ENCODE peak calls at places on chromosome 11, in four cellular contexts. I is K562, O is HepG2, C is GM12878. K is an unnamed sample.
A peak's percentile ranks its signal among the peaks of the same experiment; 100 is the strongest.

GRCh38 chr11:105937738-105938137 is 84.3 kb downstream of the MSANTD4 start:
- DNase-seq in C (no peak), O (no peak), I (no peak), K (no peak)

GRCh38 chr11:125110996-125111340 is 458 bp downstream of the TMEM218 start:
- DNase-seq in I (peak; percentile 19), C (no peak), O (peak; percentile 21), K (peak; percentile 24)

GRCh38 chr11:34644669-34645406 is 23.9 kb downstream of the EHF start:
- DNase-seq in O (no peak), I (no peak), C (no peak), K (no peak)

GRCh38 chr11:2077061-2077802 is 62.0 kb downstream of the IGF2 start:
- DNase-seq in O (peak; percentile 55), C (no peak), I (no peak), K (no peak)

GRCh38 chr11:33191456-33191855 is 30.2 kb upstream of the CSTF3 start:
- DNase-seq in O (no peak), C (no peak), I (no peak), K (no peak)

GRCh38 chr11:77119531-77119936 is 8.5 kb upstream of the MYO7A start:
- DNase-seq in I (no peak), O (no peak), C (no peak), K (no peak)

GRCh38 chr11:11155962-11156815 is 196.9 kb downstream of the CSNK2A3 start:
- DNase-seq in I (peak; percentile 77), C (no peak), O (no peak), K (peak; percentile 86)

GRCh38 chr11:44988981-44989635 is 38.4 kb upstream of the TP53I11 start:
- DNase-seq in I (no peak), O (no peak), C (no peak), K (no peak)

GRCh38 chr11:130163346-130164220 is 4.0 kb downstream of the ST14 start:
- DNase-seq in O (peak; percentile 55), I (peak; percentile 49), C (no peak), K (no peak)

GRCh38 chr11:35050596-35050995 is 88.4 kb upstream of the CD44 start:
- DNase-seq in C (no peak), O (no peak), I (no peak), K (no peak)

GRCh38 chr11:29119691-29120328 is 897.0 kb downstream of the KCNA4 start:
- DNase-seq in I (no peak), O (no peak), C (no peak), K (no peak)

GRCh38 chr11:87840786-87841185 is 334.5 kb downstream of the RAB38 start:
- DNase-seq in O (no peak), I (no peak), C (no peak), K (no peak)

GRCh38 chr11:46119352-46120216 is 1.7 kb downstream of the PHF21A start:
- DNase-seq in O (peak; percentile 80), I (peak; percentile 55), C (no peak), K (no peak)

GRCh38 chr11:47551086-47551485 is 1.8 kb downstream of the CELF1 start:
- DNase-seq in C (no peak), O (peak; percentile 57), I (no peak), K (no peak)

GRCh38 chr11:35725880-35726279 is 63.3 kb downstream of the TRIM44 start:
- DNase-seq in I (peak; percentile 20), O (no peak), C (no peak), K (no peak)

GRCh38 chr11:1828542-1828941 is 6.2 kb upstream of the SYT8 start:
- DNase-seq in C (no peak), O (no peak), I (no peak), K (no peak)

GRCh38 chr11:8768625-8769333 is 86.2 kb downstream of the RPL27A start:
- DNase-seq in C (no peak), I (peak; percentile 54), O (peak; percentile 39), K (no peak)

GRCh38 chr11:65382036-65382803 is at the start of gene SLC25A45:
- DNase-seq in I (peak; percentile 86), C (peak; percentile 84), O (peak; percentile 87), K (peak; percentile 64)

GRCh38 chr11:12556788-12557384 is 117.3 kb upstream of the TEAD1 start:
- DNase-seq in I (no peak), C (no peak), O (peak; percentile 39), K (peak; percentile 63)

GRCh38 chr11:87173185-87174039 is 135.7 kb downstream of the TMEM135 start:
- DNase-seq in I (no peak), C (no peak), O (peak; percentile 19), K (no peak)

GRCh38 chr11:3133456-3134217 is 31.5 kb downstream of the OSBPL5 start:
- DNase-seq in I (no peak), O (no peak), C (no peak), K (peak; percentile 8)

GRCh38 chr11:102552447-102553200 is 22.1 kb upstream of the MMP7 start:
- DNase-seq in C (no peak), I (no peak), O (peak; percentile 25), K (no peak)

GRCh38 chr11:127458561-127458960 is 458.0 kb upstream of the KIRREL3 start:
- DNase-seq in I (no peak), O (no peak), C (no peak), K (no peak)

GRCh38 chr11:46537851-46538295 is 56.0 kb downstream of the AMBRA1 start:
- DNase-seq in O (peak; percentile 79), I (peak; percentile 79), C (no peak), K (peak; percentile 76)

GRCh38 chr11:57131080-57131790 is 50.5 kb upstream of the LRRC55 start:
- DNase-seq in O (peak; percentile 5), C (no peak), I (peak; percentile 24), K (peak; percentile 79)

GRCh38 chr11:78386551-78386950 is 31.1 kb downstream of the GAB2 start:
- DNase-seq in O (no peak), I (no peak), C (no peak), K (no peak)

GRCh38 chr11:44300881-44301855 is 8.8 kb downstream of the ALX4 start:
- DNase-seq in I (no peak), O (no peak), C (no peak), K (no peak)

GRCh38 chr11:6635082-6635932 is 16.1 kb upstream of the TPP1 start:
- DNase-seq in O (peak; percentile 40), C (no peak), I (no peak), K (no peak)

GRCh38 chr11:128482512-128483191 is 104.7 kb downstream of the ETS1 start:
- DNase-seq in O (no peak), I (no peak), C (no peak), K (no peak)

GRCh38 chr11:93543292-93543977 is at the start of gene SMCO4:
- DNase-seq in O (peak; percentile 62), I (peak; percentile 85), C (no peak), K (peak; percentile 90)

GRCh38 chr11:70825893-70826540 is 426.4 kb downstream of the SHANK2 start:
- DNase-seq in I (no peak), C (no peak), O (no peak), K (no peak)

GRCh38 chr11:118658372-118659313 is 20.8 kb downstream of the TREH start:
- DNase-seq in I (no peak), O (no peak), C (no peak), K (no peak)

DNA sequence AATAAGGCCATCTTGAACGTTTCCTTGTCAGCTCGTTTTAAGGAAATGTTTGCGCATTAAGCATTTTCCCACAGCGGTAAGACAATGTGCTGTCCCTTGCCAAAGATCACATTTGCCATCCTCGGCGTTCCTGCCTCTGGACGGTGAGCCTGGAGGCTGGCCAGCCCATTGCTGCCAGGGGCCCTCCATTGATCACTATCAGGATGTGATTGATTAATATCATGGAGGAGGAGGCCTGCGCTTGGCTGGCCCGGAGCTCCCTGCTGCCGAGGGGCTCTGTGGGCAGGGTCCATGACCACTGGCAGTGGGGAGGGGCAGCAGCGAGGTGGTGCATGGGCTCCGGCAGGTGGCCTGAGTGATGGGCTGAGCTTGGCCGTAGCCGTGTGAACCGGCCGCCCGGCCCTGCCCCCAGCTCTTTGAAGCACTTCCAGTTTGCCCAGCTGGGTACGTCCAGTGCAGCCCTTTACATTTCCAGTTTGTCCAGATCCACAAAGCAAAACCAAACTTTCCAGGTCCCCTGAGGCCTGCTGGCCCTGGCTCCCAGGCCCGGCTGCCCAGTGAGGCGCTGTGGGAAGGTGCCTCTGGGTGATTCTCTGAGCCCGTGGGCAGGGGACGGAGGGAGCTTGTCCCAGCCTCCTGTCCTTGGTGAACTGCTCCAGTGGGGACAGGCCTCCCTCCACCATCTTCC is 49.5 kb upstream of the SMIM38 start:
- DNase-seq in O (no peak), C (no peak), I (no peak), K (no peak)
- TF ChIP-seq CREM in O (no peak), C (no peak), I (no peak), K (no peak)

DNA sequence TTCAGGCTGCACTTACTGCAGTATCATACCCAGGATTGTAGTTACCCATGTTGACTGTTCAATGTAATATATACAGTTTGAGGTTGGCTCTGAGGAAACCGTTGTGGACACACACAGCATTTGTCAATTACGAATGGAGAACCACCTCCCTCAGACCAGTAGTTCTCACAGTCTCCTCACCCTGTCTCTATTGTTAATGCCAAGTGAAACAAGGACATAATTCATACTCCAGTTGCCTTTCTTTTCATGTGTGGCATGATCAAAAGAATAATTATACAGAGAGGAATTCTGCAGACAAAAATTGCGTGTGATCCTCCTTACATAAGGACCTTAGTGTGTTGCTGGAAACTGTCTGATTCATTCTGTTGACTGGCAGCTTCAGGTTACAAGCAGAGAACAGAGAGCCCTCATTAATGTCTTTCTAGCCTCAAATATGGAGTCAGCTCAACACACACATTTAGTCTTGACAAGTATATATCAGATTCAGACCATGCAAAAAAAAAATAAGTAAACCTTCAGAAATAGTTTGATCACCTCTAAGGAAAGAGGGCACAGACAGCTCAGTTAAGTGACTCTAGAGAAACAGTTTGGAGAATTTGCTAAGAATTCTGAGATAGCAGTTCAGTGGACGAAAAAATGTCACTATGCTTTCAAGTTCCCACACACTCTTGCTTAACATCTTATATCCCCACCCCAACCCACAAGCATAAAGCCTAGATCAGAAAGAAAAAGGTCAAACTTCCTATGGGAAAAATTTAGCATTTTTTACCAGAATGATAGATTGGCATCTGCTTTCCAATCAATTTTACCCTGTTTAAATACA is 96.1 kb downstream of the MAML2 start:
- DNase-seq in C (no peak), I (no peak), O (peak; percentile 86), K (no peak)
- TF ChIP-seq CREM in C (no peak), I (no peak), O (no peak), K (no peak)

GRCh38 chr11:27610287-27610686 is 90.0 kb downstream of the BDNF start:
- DNase-seq in I (no peak), O (no peak), C (no peak), K (no peak)

GRCh38 chr11:27611946-27612455 is 88.3 kb downstream of the BDNF start:
- DNase-seq in C (no peak), O (no peak), I (no peak), K (no peak)

GRCh38 chr11:27610946-27611345 is 89.3 kb downstream of the BDNF start:
- DNase-seq in I (no peak), C (no peak), O (no peak), K (no peak)

GRCh38 chr11:27612932-27613669 is 87.2 kb downstream of the BDNF start:
- DNase-seq in I (no peak), O (no peak), C (no peak), K (no peak)

GRCh38 chr11:27611390-27611789 is 88.9 kb downstream of the BDNF start:
- DNase-seq in O (no peak), I (no peak), C (no peak), K (no peak)
- TF ChIP-seq CREM in O (no peak), I (no peak), C (no peak), K (no peak)

GRCh38 chr11:121648306-121648705 is 195.5 kb upstream of the SORL1-AS1 start:
- DNase-seq in I (no peak), O (no peak), C (no peak), K (no peak)

GRCh38 chr11:121649798-121650197 is 197.0 kb upstream of the SORL1-AS1 start:
- DNase-seq in I (no peak), O (no peak), C (no peak), K (no peak)

GRCh38 chr11:121650520-121651266 is 197.9 kb upstream of the SORL1-AS1 start:
- DNase-seq in O (no peak), C (peak; percentile 25), I (no peak), K (no peak)

GRCh38 chr11:121643530-121644512 is 191.1 kb upstream of the SORL1-AS1 start:
- DNase-seq in O (no peak), I (peak; percentile 17), C (no peak), K (no peak)

GRCh38 chr11:121645596-121645995 is 192.8 kb upstream of the SORL1-AS1 start:
- DNase-seq in C (no peak), I (no peak), O (no peak), K (no peak)
- TF ChIP-seq CREM in C (no peak), I (no peak), O (no peak), K (no peak)

K was measured in WTC11.